ENCODE peak calls at places on chromosomes 1 and 21, in four cellular contexts. E is activated CD4-positive, CD25-positive, alpha-beta regulatory T cell; L is HS-27A; M is NCI-H1092 treated with DMSO at 0.1 percent for 48 hours. Y is an unnamed sample.

GRCh38 chr1:231918239-231919015 is 291.8 kb downstream of the DISC1 start:
- DNase-seq in E (no peak), L (no peak), M (no peak), Y (no peak)

GRCh38 chr1:93638981-93639380 is 42.7 kb downstream of the BCAR3 start:
- DNase-seq in E (no peak), L (no peak), M (no peak), Y (no peak)

GRCh38 chr1:909861-910310 is 13.8 kb upstream of the SAMD11 start:
- DNase-seq in E (no peak), L (no peak), M (no peak), Y (no peak)

GRCh38 chr1:31366796-31367195 is 6.1 kb downstream of the FABP3 start:
- DNase-seq in E (no peak), L (no peak), M (no peak), Y (no peak)

GRCh38 chr1:154784924-154785531 is 85.1 kb downstream of the KCNN3 start:
- DNase-seq in E (no peak), L (no peak), M (no peak), Y (peak)

GRCh38 chr21:44802396-44803153 is 955 bp upstream of the UBE2G2 start:
- DNase-seq in E (no peak), L (no peak), M (no peak), Y (peak)

GRCh38 chr1:10819198-10819901 is 22.9 kb upstream of the CASZ1 start:
- DNase-seq in E (no peak), L (no peak), M (no peak), Y (no peak)

GRCh38 chr1:173489929-173490328 is 12.8 kb downstream of the PRDX6 start:
- DNase-seq in E (no peak), L (no peak), M (no peak), Y (no peak)

GRCh38 chr21:46036696-46037337 is 55.2 kb downstream of the COL6A1 start:
- DNase-seq in E (no peak), L (no peak), M (no peak), Y (no peak)

GRCh38 chr1:71448444-71448843 is 367.6 kb upstream of the ZRANB2 start:
- DNase-seq in E (no peak), L (no peak), M (no peak), Y (no peak)

GRCh38 chr21:38525454-38525853 is 27.2 kb upstream of the ERG start:
- DNase-seq in E (no peak), L (no peak), M (no peak), Y (no peak)

GRCh38 chr1:97745912-97746311 is 174.9 kb downstream of the DPYD start:
- DNase-seq in E (no peak), L (no peak), M (no peak), Y (no peak)

GRCh38 chr1:7538033-7538432 is 233.1 kb upstream of the VAMP3 start:
- DNase-seq in E (no peak), L (no peak), M (no peak), Y (no peak)

GRCh38 chr1:206506803-206507394 is 432 bp upstream of the RASSF5 start:
- DNase-seq in E (no peak), L (no peak), M (no peak), Y (no peak)

GRCh38 chr1:228393268-228393699 is 13.4 kb downstream of the TRIM11 start:
- DNase-seq in E (no peak), L (no peak), M (no peak), Y (peak)

GRCh38 chr1:2204384-2205190 is 10.0 kb upstream of the FAAP20 start:
- DNase-seq in E (peak), L (no peak), M (peak), Y (no peak)

GRCh38 chr1:232966663-232967062 is 16.3 kb downstream of the NTPCR start:
- DNase-seq in E (no peak), L (no peak), M (no peak), Y (no peak)

GRCh38 chr1:206521694-206522402 is 14.5 kb downstream of the RASSF5 start:
- DNase-seq in E (no peak), L (no peak), M (no peak), Y (no peak)

GRCh38 chr1:2865571-2866414 is 64.3 kb upstream of the TTC34 start:
- DNase-seq in E (no peak), L (no peak), M (peak), Y (no peak)

GRCh38 chr1:52346653-52347052 is 19.4 kb downstream of the CC2D1B start:
- DNase-seq in E (no peak), L (no peak), M (no peak), Y (no peak)